ENCODE peak calls at places on chromosomes 7 and 10, in four cellular contexts. A, W, V and L are unnamed samples. For H3K79me2, the result is how much of the 10 kb centered on the place peaks cover.

GRCh38 chr10:11145498-11145855 is 127.8 kb downstream of the CELF2 start:
- DNase-seq in V (no peak), W (no peak), A (no peak), L (no peak)

GRCh38 chr10:43928425-43928968 is 279.8 kb upstream of the ZNF32 start:
- DNase-seq in W (no peak), A (no peak), V (no peak), L (no peak)

GRCh38 chr10:52283174-52283573 is 30.9 kb upstream of the DKK1 start:
- DNase-seq in A (peak), W (peak), V (no peak), L (no peak)

GRCh38 chr7:99324966-99325596 is 617 bp upstream of the ARPC1A start:
- DNase-seq in W (no peak), V (no peak), A (no peak), L (no peak)

GRCh38 chr10:99339077-99339476 is 9.9 kb downstream of the CNNM1 start:
- DNase-seq in W (no peak), A (no peak), V (no peak), L (no peak)

GRCh38 chr7:130293521-130293920 is 560 bp downstream of the CPA4 start:
- DNase-seq in W (no peak), A (no peak), V (no peak), L (no peak)

GRCh38 chr10:94287331-94287730 is 75.4 kb downstream of the NOC3L start:
- DNase-seq in V (no peak), A (no peak), W (no peak), L (no peak)

GRCh38 chr7:85031475-85031874 is 155.4 kb downstream of the SEMA3D start:
- DNase-seq in A (no peak), V (no peak), W (no peak), L (no peak)

GRCh38 chr7:73974101-73974947 is 53.6 kb upstream of the ELN start:
- DNase-seq in V (no peak), A (no peak), W (no peak), L (no peak)

GRCh38 chr7:13998866-13999265 is 9.4 kb upstream of the ETV1 start:
- DNase-seq in A (no peak), V (no peak), W (no peak), L (no peak)

GRCh38 chr10:102669206-102670064 is 25.2 kb downstream of the TRIM8 start:
- DNase-seq in W (peak), A (peak), V (peak), L (peak)

GRCh38 chr10:30818854-30819253 is 189.3 kb upstream of the LYZL2 start:
- DNase-seq in W (no peak), A (no peak), V (no peak), L (no peak)

GRCh38 chr10:55091691-55092328 is 290.8 kb upstream of the PCDH15 start:
- DNase-seq in V (no peak), A (no peak), W (peak), L (no peak)

GRCh38 chr7:138979988-138980574 is 1.1 kb downstream of the KIAA1549 start:
- DNase-seq in W (no peak), A (no peak), V (no peak), L (no peak)

GRCh38 chr7:129492406-129492805 is 9.9 kb upstream of the SMKR1 start:
- DNase-seq in V (no peak), W (no peak), A (no peak), L (no peak)

DNA sequence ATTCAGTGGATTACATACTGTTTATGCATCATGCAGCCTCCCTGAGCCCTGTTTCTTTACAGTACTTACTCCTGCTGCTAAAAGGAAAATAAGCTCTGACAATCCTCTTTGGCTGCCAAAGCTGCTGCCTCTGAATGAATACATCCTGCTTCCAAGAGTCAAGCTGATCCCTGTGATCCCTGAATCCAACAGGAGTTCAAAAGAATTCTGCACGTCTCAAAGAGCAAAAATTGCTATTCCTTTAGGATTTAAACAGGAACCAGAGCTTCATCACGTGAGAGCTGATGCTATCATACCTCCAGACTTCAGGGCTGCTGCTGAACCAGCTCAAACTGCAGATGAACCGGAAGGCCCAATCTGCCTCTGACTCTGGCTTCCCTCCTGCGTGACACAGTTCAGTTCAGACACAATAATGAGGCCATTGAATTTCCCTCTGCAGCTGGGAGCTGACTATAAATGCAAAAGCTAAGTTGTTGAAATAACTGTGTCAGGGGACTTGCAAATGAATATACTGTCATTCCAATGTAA is 851.0 kb upstream of the PHF14 start:
- DNase-seq in V (no peak), W (peak), A (no peak), L (no peak)
- H3K79me2 ChIP-seq in V (under half), W (under half), A (under half), L (under half)

GRCh38 chr7:131537581-131537980 is 18.8 kb downstream of the PODXL start:
- DNase-seq in W (no peak), A (no peak), V (no peak), L (no peak)

GRCh38 chr7:131533151-131533559 is 23.3 kb downstream of the PODXL start:
- DNase-seq in W (no peak), V (no peak), A (no peak), L (peak)

GRCh38 chr7:131536361-131536849 is 20.0 kb downstream of the PODXL start:
- DNase-seq in V (no peak), W (no peak), A (no peak), L (peak)

GRCh38 chr7:131532570-131533091 is 23.8 kb downstream of the PODXL start:
- DNase-seq in W (no peak), V (no peak), A (no peak), L (no peak)

GRCh38 chr7:131533566-131534561 is 22.6 kb downstream of the PODXL start:
- DNase-seq in A (no peak), V (no peak), W (no peak), L (no peak)
- H2AK5ac ChIP-seq in A (no peak), V (no peak), W (no peak), L (no peak)

DNA sequence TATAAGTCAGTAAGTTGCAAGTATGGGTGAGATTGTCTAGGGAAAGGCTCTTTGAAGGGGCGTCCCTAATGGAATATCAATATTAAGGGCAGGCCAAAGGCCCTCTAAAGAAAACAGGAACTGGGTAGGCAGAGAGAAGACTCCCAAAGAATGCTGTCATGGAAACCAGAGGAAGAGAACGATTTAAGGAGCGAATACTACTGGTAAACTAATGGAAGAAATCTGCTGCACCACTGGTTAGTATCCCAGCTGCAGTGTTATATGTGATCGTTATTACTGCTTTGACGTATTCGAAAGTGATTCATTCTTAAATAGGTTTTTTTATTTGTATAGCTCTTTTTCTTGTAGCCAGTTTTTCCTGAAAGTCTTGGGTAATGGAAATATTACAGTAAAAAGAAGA is 1.3 kb downstream of the CASP2 start:
- DNase-seq in W (no peak), V (no peak), A (no peak), L (no peak)
- H3K79me2 ChIP-seq in W (under half), V (under half), A (under half), L (under half)

GRCh38 chr7:19307554-19307953 is 162.3 kb upstream of the FERD3L start:
- DNase-seq in W (no peak), A (no peak), V (no peak), L (no peak)
- H2AK5ac ChIP-seq in W (no peak), A (no peak), V (no peak), L (no peak)

GRCh38 chr7:116400526-116400925 is 99.0 kb upstream of the CAV2 start:
- DNase-seq in W (no peak), A (no peak), V (no peak), L (no peak)
- H3K79me2 ChIP-seq in W (under half), A (under half), V (under half), L (under half)

DNA sequence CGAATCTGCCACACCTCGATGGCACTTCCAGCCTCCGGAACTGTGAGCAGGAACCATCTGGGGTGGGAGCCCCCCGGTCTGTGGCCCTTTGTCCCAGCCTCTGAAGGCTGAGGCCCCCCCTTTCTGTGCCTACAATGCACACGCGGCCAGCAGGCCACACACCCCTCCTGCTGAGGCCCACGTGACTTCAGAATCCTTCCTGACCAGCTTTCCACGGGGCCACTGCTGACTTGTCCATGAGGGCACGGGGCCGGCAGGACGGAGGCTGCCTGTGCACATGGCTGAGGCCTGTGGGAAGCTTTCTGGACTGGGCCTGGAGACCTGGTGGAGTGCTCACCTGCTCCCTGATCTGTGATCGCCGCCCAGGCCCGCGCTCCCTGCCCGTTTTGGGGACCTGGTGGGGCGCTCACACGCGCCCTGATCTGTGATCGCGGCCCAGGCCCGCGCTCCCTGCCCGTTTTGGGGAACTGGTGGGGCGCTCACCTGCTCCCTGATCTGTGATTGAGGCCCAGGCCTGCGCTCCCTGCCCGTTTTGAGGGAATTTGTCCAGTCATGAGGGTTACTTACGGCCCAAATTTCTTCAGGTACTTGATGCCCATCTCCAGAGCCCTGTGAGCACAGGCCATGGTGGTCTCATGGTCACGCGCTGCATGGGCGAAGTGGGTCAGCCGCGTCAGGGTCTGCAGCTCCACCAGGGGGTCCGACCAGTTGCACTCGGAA is 34.3 kb downstream of the CFAP46 start:
- DNase-seq in W (no peak), V (no peak), A (no peak), L (no peak)
- H2AK5ac ChIP-seq in W (no peak), V (no peak), A (no peak), L (no peak)

GRCh38 chr10:101379663-101380352 is 25.8 kb downstream of the BTRC start:
- DNase-seq in W (no peak), A (peak), V (no peak), L (no peak)

GRCh38 chr10:101380353-101381017 is 26.5 kb downstream of the BTRC start:
- DNase-seq in W (no peak), A (no peak), V (no peak), L (no peak)

GRCh38 chr10:101373063-101373462 is 19.1 kb downstream of the BTRC start:
- DNase-seq in V (no peak), W (no peak), A (no peak), L (no peak)

DNA sequence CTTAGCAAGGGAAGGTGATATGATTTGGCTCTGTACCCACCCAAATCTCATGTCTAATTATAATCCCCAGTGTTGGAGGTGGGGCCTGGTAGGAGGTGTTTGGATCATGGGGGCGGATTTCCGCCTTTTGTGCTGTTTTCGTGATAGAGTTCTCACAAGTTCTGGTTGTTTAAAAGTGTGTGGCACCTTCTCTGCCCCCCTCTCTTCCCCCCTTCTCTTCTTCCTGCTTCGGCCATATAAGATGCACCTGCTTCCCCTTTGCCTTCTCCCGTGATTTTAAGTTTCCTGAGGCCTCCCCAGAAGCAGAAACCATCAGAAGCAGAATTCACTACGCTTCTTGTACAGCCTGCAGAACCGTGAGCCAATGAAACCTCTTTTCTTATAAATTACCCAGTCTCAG is 21.1 kb downstream of the BTRC start:
- DNase-seq in W (no peak), V (no peak), A (no peak), L (no peak)
- H3K79me2 ChIP-seq in W (under half), V (under half), A (under half), L (under half)

GRCh38 chr10:105148456-105148855 is 507.4 kb downstream of the SORCS3 start:
- DNase-seq in A (no peak), V (no peak), W (no peak), L (no peak)
- H2AK5ac ChIP-seq in A (no peak), V (no peak), W (no peak), L (no peak)

DNA sequence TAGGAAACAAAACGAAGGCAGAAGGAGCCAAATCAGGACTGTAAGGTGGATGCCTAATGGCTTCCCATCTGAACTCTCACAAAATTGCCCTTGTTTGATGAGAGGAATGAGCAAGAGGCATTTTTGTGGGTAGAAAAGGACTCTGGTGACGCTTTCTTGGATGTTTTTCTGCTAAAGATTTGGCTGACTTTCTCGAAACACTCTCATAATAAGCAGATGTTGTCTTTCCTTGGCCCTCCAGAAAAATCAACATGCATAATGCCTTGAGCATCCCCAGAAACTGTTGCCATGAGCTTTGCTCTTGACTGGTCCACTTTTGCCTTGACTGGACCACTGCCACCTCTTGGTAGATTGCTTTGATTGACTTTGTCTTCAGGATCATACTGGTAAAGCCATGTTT is 13.5 kb downstream of the PTPN12 start:
- DNase-seq in A (no peak), V (no peak), W (no peak), L (no peak)
- H3K79me2 ChIP-seq in A (under half), V (half or more), W (half or more), L (half or more)